ENCODE peak calls at places on chromosomes 11 and 22, in four cellular contexts. One of them, this sample, is unnamed.

GRCh38 chr22:39234157-39234793 is 10.5 kb downstream of the PDGFB start:
- DNase-seq in endodermal cell: peak
- DNase-seq in AG04450: no peak
- DNase-seq in AG10803: no peak
- DNase-seq in this sample: no peak

GRCh38 chr22:28923826-28924732 is 40.7 kb downstream of the ZNRF3 start:
- DNase-seq in endodermal cell: no peak
- DNase-seq in AG04450: no peak
- DNase-seq in AG10803: no peak
- DNase-seq in this sample: peak

GRCh38 chr11:11701070-11701469 is 79.3 kb upstream of the GALNT18 start:
- DNase-seq in AG10803: peak
- DNase-seq in endodermal cell: no peak
- DNase-seq in AG04450: peak
- DNase-seq in this sample: no peak

GRCh38 chr11:45180158-45180887 is 33.9 kb downstream of the PRDM11 start:
- DNase-seq in endodermal cell: peak
- DNase-seq in AG04450: no peak
- DNase-seq in AG10803: no peak
- DNase-seq in this sample: peak

GRCh38 chr11:92251980-92252379 is 27.4 kb downstream of the FAT3 start:
- DNase-seq in endodermal cell: no peak
- DNase-seq in AG04450: peak
- DNase-seq in AG10803: peak
- DNase-seq in this sample: no peak

GRCh38 chr11:43920598-43921419 is 21.6 kb upstream of the C11orf96 start:
- DNase-seq in AG04450: peak
- DNase-seq in endodermal cell: no peak
- DNase-seq in AG10803: peak
- DNase-seq in this sample: no peak

GRCh38 chr22:43239102-43239875 is 52.4 kb upstream of the TTLL12 start:
- DNase-seq in AG04450: no peak
- DNase-seq in AG10803: no peak
- DNase-seq in endodermal cell: no peak
- DNase-seq in this sample: no peak

GRCh38 chr22:30004689-30005088 is 75.6 kb upstream of the HORMAD2 start:
- DNase-seq in AG10803: peak
- DNase-seq in AG04450: no peak
- DNase-seq in endodermal cell: no peak
- DNase-seq in this sample: peak

GRCh38 chr22:20877715-20878114 is 18.9 kb downstream of the SNAP29 start:
- DNase-seq in AG04450: no peak
- DNase-seq in AG10803: no peak
- DNase-seq in endodermal cell: no peak
- DNase-seq in this sample: no peak

GRCh38 chr11:69002101-69002742 is 10.8 kb downstream of the MRGPRF start:
- DNase-seq in AG10803: peak
- DNase-seq in AG04450: no peak
- DNase-seq in endodermal cell: peak
- DNase-seq in this sample: no peak

GRCh38 chr11:115198301-115198700 is 305.9 kb downstream of the CADM1 start:
- DNase-seq in AG10803: no peak
- DNase-seq in AG04450: no peak
- DNase-seq in endodermal cell: no peak
- DNase-seq in this sample: peak

GRCh38 chr11:95149659-95150294 is 60.1 kb downstream of the ENDOD1 start:
- DNase-seq in AG10803: peak
- DNase-seq in AG04450: no peak
- DNase-seq in endodermal cell: peak
- DNase-seq in this sample: no peak

GRCh38 chr11:103844327-103845215 is 191.9 kb upstream of the DDI1 start:
- DNase-seq in endodermal cell: no peak
- DNase-seq in AG10803: no peak
- DNase-seq in AG04450: no peak
- DNase-seq in this sample: no peak

GRCh38 chr11:14036495-14036894 is 74.0 kb downstream of the SPON1 start:
- DNase-seq in AG10803: no peak
- DNase-seq in AG04450: no peak
- DNase-seq in endodermal cell: no peak
- DNase-seq in this sample: no peak

GRCh38 chr11:120792306-120792705 is 231.6 kb upstream of the TBCEL start:
- DNase-seq in AG04450: no peak
- DNase-seq in endodermal cell: peak
- DNase-seq in AG10803: no peak
- DNase-seq in this sample: no peak

GRCh38 chr11:62482753-62483152 is 63.9 kb downstream of the AHNAK start:
- DNase-seq in AG10803: no peak
- DNase-seq in endodermal cell: no peak
- DNase-seq in AG04450: no peak
- DNase-seq in this sample: no peak

GRCh38 chr11:114172871-114173444 is 113.4 kb downstream of the ZBTB16 start:
- DNase-seq in endodermal cell: no peak
- DNase-seq in AG10803: no peak
- DNase-seq in AG04450: no peak
- DNase-seq in this sample: no peak

GRCh38 chr11:58625826-58626460 is 3.5 kb downstream of the CNTF start:
- DNase-seq in endodermal cell: no peak
- DNase-seq in AG04450: peak
- DNase-seq in AG10803: peak
- DNase-seq in this sample: peak

GRCh38 chr11:126460417-126461095 is 105.1 kb downstream of the ST3GAL4 start:
- DNase-seq in AG10803: no peak
- DNase-seq in endodermal cell: no peak
- DNase-seq in AG04450: no peak
- DNase-seq in this sample: no peak

GRCh38 chr11:77361184-77361583 is 59.7 kb upstream of the GDPD4 start:
- DNase-seq in AG04450: no peak
- DNase-seq in AG10803: peak
- DNase-seq in endodermal cell: peak
- DNase-seq in this sample: no peak

GRCh38 chr22:42222140-42222539 is 48.3 kb downstream of the TCF20 start:
- DNase-seq in endodermal cell: no peak
- DNase-seq in AG10803: no peak
- DNase-seq in AG04450: no peak
- DNase-seq in this sample: no peak

GRCh38 chr11:33262016-33262638 is 4.9 kb downstream of the HIPK3 start:
- DNase-seq in AG10803: peak
- DNase-seq in AG04450: no peak
- DNase-seq in endodermal cell: no peak
- DNase-seq in this sample: no peak

GRCh38 chr11:69261116-69261515 is 32.8 kb upstream of the MYEOV start:
- DNase-seq in endodermal cell: no peak
- DNase-seq in AG10803: no peak
- DNase-seq in AG04450: no peak
- DNase-seq in this sample: no peak

GRCh38 chr22:23898006-23898974 is 4.1 kb downstream of the MIF start:
- DNase-seq in AG04450: no peak
- DNase-seq in endodermal cell: no peak
- DNase-seq in AG10803: no peak
- DNase-seq in this sample: no peak

GRCh38 chr11:126147268-126148111 is 64.0 kb downstream of the RPUSD4 start:
- DNase-seq in AG10803: no peak
- DNase-seq in AG04450: no peak
- DNase-seq in endodermal cell: peak
- DNase-seq in this sample: no peak

GRCh38 chr11:78641541-78641940 is 66.9 kb upstream of the NARS2 start:
- DNase-seq in endodermal cell: no peak
- DNase-seq in AG10803: peak
- DNase-seq in AG04450: no peak
- DNase-seq in this sample: no peak

GRCh38 chr11:129814244-129814992 is 1.2 kb upstream of the TMEM45B start:
- DNase-seq in endodermal cell: peak
- DNase-seq in AG04450: no peak
- DNase-seq in AG10803: no peak
- DNase-seq in this sample: no peak

GRCh38 chr11:27563201-27563600 is 56.6 kb upstream of the LIN7C start:
- DNase-seq in AG10803: peak
- DNase-seq in AG04450: no peak
- DNase-seq in endodermal cell: no peak
- DNase-seq in this sample: no peak

GRCh38 chr11:63838150-63838681 is 694 bp upstream of the MARK2 start:
- DNase-seq in endodermal cell: no peak
- DNase-seq in AG04450: no peak
- DNase-seq in AG10803: no peak
- DNase-seq in this sample: peak

GRCh38 chr11:92657226-92657625 is 312.2 kb upstream of the MTNR1B start:
- DNase-seq in AG04450: no peak
- DNase-seq in endodermal cell: no peak
- DNase-seq in AG10803: no peak
- DNase-seq in this sample: no peak

GRCh38 chr22:20777420-20778177 is 3.7 kb downstream of the SERPIND1 start:
- DNase-seq in AG10803: peak
- DNase-seq in endodermal cell: no peak
- DNase-seq in AG04450: peak
- DNase-seq in this sample: no peak

GRCh38 chr11:131568318-131568717 is 197.9 kb downstream of the NTM start:
- DNase-seq in AG04450: no peak
- DNase-seq in endodermal cell: no peak
- DNase-seq in AG10803: no peak
- DNase-seq in this sample: no peak

GRCh38 chr11:18321622-18321990 is 334 bp downstream of the HPS5 start:
- DNase-seq in AG04450: no peak
- DNase-seq in AG10803: no peak
- DNase-seq in endodermal cell: no peak
- DNase-seq in this sample: no peak

DNA sequence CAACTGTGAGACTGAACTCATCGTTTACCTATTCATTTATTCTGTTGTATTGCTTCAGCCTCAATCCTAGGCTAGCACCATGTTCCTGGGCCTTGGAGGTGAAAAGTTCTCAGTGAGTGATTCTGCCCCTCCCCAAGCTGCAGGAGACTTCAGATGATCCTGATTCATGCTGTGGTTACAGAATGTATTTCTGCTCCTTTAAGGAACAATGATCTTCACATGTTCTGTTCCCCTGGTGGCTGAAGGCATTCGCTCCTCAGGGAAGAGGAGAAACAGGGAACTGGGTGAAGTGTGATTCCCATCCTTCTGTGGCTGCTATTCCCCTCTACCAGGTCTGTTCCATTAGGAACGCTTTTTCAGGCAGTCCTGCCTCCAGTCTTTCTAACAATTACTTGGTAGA is 2.4 kb downstream of the OR52E1 start:
- DNase-seq in AG10803: no peak
- DNase-seq in endodermal cell: peak
- DNase-seq in AG04450: no peak
- DNase-seq in this sample: no peak
- TF ChIP-seq CTCF in AG10803: no peak
- TF ChIP-seq CTCF in endodermal cell: peak
- TF ChIP-seq CTCF in AG04450: no peak
- TF ChIP-seq CTCF in this sample: no peak

GRCh38 chr11:67455054-67455453 is at the start of gene CABP4:
- DNase-seq in AG04450: no peak
- DNase-seq in AG10803: no peak
- DNase-seq in endodermal cell: no peak
- DNase-seq in this sample: no peak

GRCh38 chr11:67451658-67451976 is 912 bp downstream of the GPR152 start:
- DNase-seq in AG10803: no peak
- DNase-seq in endodermal cell: peak
- DNase-seq in AG04450: no peak
- DNase-seq in this sample: no peak

GRCh38 chr11:67453816-67454732 is 1.1 kb upstream of the CABP4 start:
- DNase-seq in AG10803: no peak
- DNase-seq in AG04450: no peak
- DNase-seq in endodermal cell: no peak
- DNase-seq in this sample: no peak

GRCh38 chr11:67450796-67451657 is 1.5 kb downstream of the GPR152 start:
- DNase-seq in endodermal cell: peak
- DNase-seq in AG10803: no peak
- DNase-seq in AG04450: no peak
- DNase-seq in this sample: no peak

GRCh38 chr11:67452141-67452952 is at the start of gene GPR152:
- DNase-seq in AG04450: no peak
- DNase-seq in AG10803: no peak
- DNase-seq in endodermal cell: peak
- DNase-seq in this sample: no peak
- H3K4me3 ChIP-seq in AG04450: no peak
- H3K4me3 ChIP-seq in AG10803: no peak
- H3K4me3 ChIP-seq in endodermal cell: no peak
- H3K4me3 ChIP-seq in this sample: no peak

GRCh38 chr11:32053151-32053550 is 37.7 kb upstream of the RCN1 start:
- DNase-seq in AG04450: no peak
- DNase-seq in endodermal cell: no peak
- DNase-seq in AG10803: peak
- DNase-seq in this sample: no peak

GRCh38 chr11:32050256-32050655 is 40.6 kb upstream of the RCN1 start:
- DNase-seq in AG10803: no peak
- DNase-seq in endodermal cell: no peak
- DNase-seq in AG04450: no peak
- DNase-seq in this sample: no peak

GRCh38 chr11:32056445-32056844 is 34.4 kb upstream of the RCN1 start:
- DNase-seq in AG04450: no peak
- DNase-seq in AG10803: peak
- DNase-seq in endodermal cell: no peak
- DNase-seq in this sample: no peak

DNA sequence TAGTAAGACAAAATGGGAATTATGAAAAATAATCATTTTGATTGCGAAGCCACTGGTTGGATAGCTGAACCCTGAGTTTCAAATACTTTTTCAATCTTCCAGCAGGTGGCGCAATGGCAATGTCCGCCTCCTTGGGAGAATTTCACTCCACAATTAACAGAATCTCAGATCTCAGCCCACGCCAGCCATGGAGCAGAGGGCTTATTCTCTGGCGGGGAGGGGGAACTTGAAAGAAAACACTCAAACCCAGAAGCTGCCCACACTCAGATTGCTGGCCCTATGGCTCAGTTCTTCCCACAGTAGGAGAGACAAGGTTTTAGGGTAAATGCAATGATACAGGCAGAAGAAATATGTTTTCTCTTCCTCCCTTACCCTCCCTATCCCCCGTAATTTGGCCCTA is 38.7 kb upstream of the RCN1 start:
- DNase-seq in AG04450: peak
- DNase-seq in AG10803: peak
- DNase-seq in endodermal cell: peak
- DNase-seq in this sample: peak
- TF ChIP-seq CTCF in AG04450: peak
- TF ChIP-seq CTCF in AG10803: peak
- TF ChIP-seq CTCF in endodermal cell: peak
- TF ChIP-seq CTCF in this sample: peak

DNA sequence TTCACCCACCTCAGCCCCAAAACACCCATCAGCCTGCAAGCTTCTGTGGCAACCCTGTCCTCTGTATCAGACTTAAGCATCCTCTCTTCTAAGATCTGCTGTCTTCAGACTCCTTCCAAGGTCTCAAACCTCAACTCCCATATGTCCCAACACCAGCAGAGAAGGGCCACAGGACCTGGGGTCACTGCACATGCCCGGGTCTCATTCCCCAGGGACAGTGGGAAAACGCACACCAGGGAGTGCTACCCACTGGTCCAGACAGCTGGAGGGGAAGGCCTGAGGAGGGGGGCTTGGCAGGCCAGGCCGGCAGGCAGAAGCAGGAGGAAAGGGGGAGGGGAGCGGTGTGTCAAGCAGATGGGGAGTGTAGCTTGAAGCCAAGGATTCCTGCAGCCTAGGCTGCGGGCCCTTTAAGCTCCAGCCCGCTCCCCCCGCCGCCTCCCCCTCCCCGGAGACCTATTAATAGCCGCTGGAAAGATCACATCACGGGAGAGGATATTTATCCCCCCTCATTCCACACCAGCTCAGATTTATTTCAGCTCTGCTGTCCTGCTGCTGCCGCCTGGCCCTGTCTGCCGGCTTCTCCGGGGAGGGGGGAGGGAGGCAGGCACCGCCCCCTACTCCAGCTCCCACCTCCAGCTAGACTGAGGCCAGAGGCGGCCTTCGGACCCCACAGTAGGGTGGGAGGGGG is 16.7 kb downstream of the BCL9L start:
- DNase-seq in endodermal cell: peak
- DNase-seq in AG10803: peak
- DNase-seq in AG04450: peak
- DNase-seq in this sample: peak
- H3K4me3 ChIP-seq in endodermal cell: peak
- H3K4me3 ChIP-seq in AG10803: peak
- H3K4me3 ChIP-seq in AG04450: peak
- H3K4me3 ChIP-seq in this sample: no peak

This sample was measured in thyroid gland.